ENCODE peak calls at places on chromosomes 4 and X, in six cellular contexts. M, X, C, G, O and P are unnamed samples.

GRCh38 chr4:13511101-13511500 is 27.0 kb upstream of the RAB28 start:
- DNase-seq in M (no peak), X (no peak), C (no peak), G (no peak), O (no peak), P (no peak)

GRCh38 chrX:66142351-66142750 is 21.7 kb upstream of the HEPH start:
- DNase-seq in M (no peak), X (no peak), C (no peak), G (no peak), O (no peak), P (no peak)

GRCh38 chr4:128782076-128782715 is 27.3 kb upstream of the JADE1 start:
- DNase-seq in M (peak), X (no peak), C (no peak), G (no peak), O (no peak), P (peak)

GRCh38 chr4:159006202-159006601 is 96.7 kb upstream of the RAPGEF2 start:
- DNase-seq in M (peak), X (no peak), C (no peak), G (no peak), O (peak), P (peak)

GRCh38 chr4:90769251-90769650 is 642.1 kb downstream of the CCSER1 start:
- DNase-seq in M (no peak), X (no peak), C (no peak), G (no peak), O (peak), P (no peak)

GRCh38 chr4:7381221-7381889 is 53.4 kb downstream of the PSAPL1 start:
- DNase-seq in M (no peak), X (no peak), C (no peak), G (peak), O (no peak), P (no peak)

GRCh38 chr4:145935253-145936141 is 3.1 kb downstream of the ZNF827 start:
- DNase-seq in M (no peak), X (peak), C (no peak), G (no peak), O (peak), P (no peak)

GRCh38 chrX:80285131-80285773 is 135.0 kb upstream of the TENT5D start:
- DNase-seq in M (no peak), X (peak), C (no peak), G (no peak), O (peak), P (peak)

GRCh38 chr4:47686294-47686872 is 151.5 kb downstream of the CORIN start:
- DNase-seq in M (peak), X (peak), C (no peak), G (no peak), O (peak), P (peak)

GRCh38 chr4:23737571-23737970 is 152.3 kb downstream of the PPARGC1A start:
- DNase-seq in M (no peak), X (no peak), C (no peak), G (no peak), O (no peak), P (no peak)

GRCh38 chrX:110414679-110415439 is 56.2 kb downstream of the RTL9 start:
- DNase-seq in M (no peak), X (peak), C (no peak), G (no peak), O (no peak), P (no peak)

GRCh38 chr4:14431155-14432134 is 570.8 kb upstream of the CPEB2 start:
- DNase-seq in M (no peak), X (no peak), C (no peak), G (no peak), O (no peak), P (no peak)

GRCh38 chr4:37780444-37781133 is 45.9 kb upstream of the PGM2 start:
- DNase-seq in M (no peak), X (peak), C (no peak), G (no peak), O (peak), P (no peak)

GRCh38 chr4:173506780-173507211 is 23.2 kb downstream of the HAND2 start:
- DNase-seq in M (no peak), X (no peak), C (no peak), G (no peak), O (no peak), P (no peak)

GRCh38 chr4:171378323-171378722 is 434.9 kb upstream of the GALNTL6 start:
- DNase-seq in M (no peak), X (peak), C (no peak), G (no peak), O (no peak), P (no peak)

GRCh38 chr4:139501117-139501516 is 47.2 kb downstream of the RAB33B start:
- DNase-seq in M (no peak), X (peak), C (no peak), G (no peak), O (no peak), P (no peak)

GRCh38 chr4:38177035-38177791 is 217.0 kb downstream of the PTTG2 start:
- DNase-seq in M (no peak), X (no peak), C (no peak), G (peak), O (no peak), P (no peak)

GRCh38 chr4:116598980-116599789 is 486.2 kb downstream of the TRAM1L1 start:
- DNase-seq in M (no peak), X (no peak), C (no peak), G (peak), O (no peak), P (no peak)

GRCh38 chrX:124488412-124489161 is 142.2 kb downstream of the SH2D1A start:
- DNase-seq in M (no peak), X (no peak), C (no peak), G (no peak), O (no peak), P (no peak)

GRCh38 chr4:10590896-10591295 is 93.7 kb downstream of the CLNK start:
- DNase-seq in M (no peak), X (no peak), C (no peak), G (no peak), O (no peak), P (no peak)

GRCh38 chr4:123443401-123444297 is 47.1 kb downstream of the SPRY1 start:
- DNase-seq in M (no peak), X (peak), C (no peak), G (no peak), O (no peak), P (no peak)

GRCh38 chrX:150236304-150236703 is 126.8 kb upstream of the MAMLD1 start:
- DNase-seq in M (no peak), X (peak), C (no peak), G (no peak), O (no peak), P (no peak)

GRCh38 chr4:54277691-54278090 is 48.6 kb downstream of the PDGFRA start:
- DNase-seq in M (no peak), X (peak), C (no peak), G (no peak), O (peak), P (no peak)

GRCh38 chrX:9252182-9252581 is 212.7 kb upstream of the TBL1X start:
- DNase-seq in M (no peak), X (no peak), C (no peak), G (no peak), O (no peak), P (no peak)

GRCh38 chrX:110743679-110744340 is 51.8 kb downstream of the CHRDL1 start:
- DNase-seq in M (no peak), X (no peak), C (no peak), G (no peak), O (no peak), P (no peak)

GRCh38 chr4:16721618-16722291 is 176.7 kb downstream of the LDB2 start:
- DNase-seq in M (no peak), X (peak), C (no peak), G (no peak), O (peak), P (peak)

GRCh38 chrX:78527263-78527662 is 131.9 kb downstream of the RTL3 start:
- DNase-seq in M (no peak), X (no peak), C (no peak), G (no peak), O (no peak), P (no peak)

GRCh38 chr4:100008048-100008447 is 58.0 kb upstream of the H2AZ1 start:
- DNase-seq in M (no peak), X (peak), C (peak), G (no peak), O (no peak), P (no peak)

GRCh38 chr4:137393043-137393442 is 139.3 kb downstream of the PCDH18 start:
- DNase-seq in M (no peak), X (peak), C (no peak), G (no peak), O (no peak), P (no peak)

GRCh38 chr4:90960840-90961239 is 833.6 kb downstream of the CCSER1 start:
- DNase-seq in M (no peak), X (no peak), C (no peak), G (no peak), O (no peak), P (no peak)

GRCh38 chr4:21769404-21770147 is 179.0 kb downstream of the KCNIP4 start:
- DNase-seq in M (no peak), X (peak), C (no peak), G (no peak), O (no peak), P (no peak)

GRCh38 chr4:25377572-25377882 is 464 bp downstream of the ANAPC4 start:
- DNase-seq in M (no peak), X (peak), C (no peak), G (no peak), O (no peak), P (no peak)

GRCh38 chrX:76398970-76399369 is 28.5 kb upstream of the MAGEE1 start:
- DNase-seq in M (no peak), X (no peak), C (no peak), G (no peak), O (no peak), P (no peak)

GRCh38 chrX:25009407-25009806 is 6.4 kb downstream of the ARX start:
- DNase-seq in M (no peak), X (no peak), C (no peak), G (no peak), O (no peak), P (no peak)

GRCh38 chr4:187357045-187357643 is 633.5 kb upstream of the FAT1 start:
- DNase-seq in M (no peak), X (no peak), C (no peak), G (no peak), O (no peak), P (no peak)

GRCh38 chr4:171929477-171929876 is 116.3 kb downstream of the GALNTL6 start:
- DNase-seq in M (no peak), X (no peak), C (no peak), G (peak), O (no peak), P (no peak)

GRCh38 chr4:12507868-12508481 is 976.2 kb downstream of the RAB28 start:
- DNase-seq in M (no peak), X (no peak), C (no peak), G (no peak), O (no peak), P (no peak)

GRCh38 chr4:177177446-177178160 is 132.1 kb upstream of the NEIL3 start:
- DNase-seq in M (no peak), X (peak), C (no peak), G (no peak), O (no peak), P (no peak)
- H3K4me3 ChIP-seq in M (no peak), X (peak), C (no peak), G (no peak), O (no peak), P (no peak)

GRCh38 chr4:175807596-175807995 is 4.5 kb downstream of the GPM6A start:
- DNase-seq in M (no peak), X (no peak), C (no peak), G (no peak), O (no peak), P (no peak)

GRCh38 chr4:175813841-175814240 is 1.8 kb upstream of the GPM6A start:
- DNase-seq in M (no peak), X (no peak), C (no peak), G (no peak), O (no peak), P (no peak)

GRCh38 chr4:175811171-175811570 is 893 bp downstream of the GPM6A start:
- DNase-seq in M (no peak), X (no peak), C (no peak), G (no peak), O (no peak), P (no peak)

GRCh38 chr4:175810360-175810759 is 1.7 kb downstream of the GPM6A start:
- DNase-seq in M (no peak), X (no peak), C (no peak), G (no peak), O (no peak), P (no peak)

DNA sequence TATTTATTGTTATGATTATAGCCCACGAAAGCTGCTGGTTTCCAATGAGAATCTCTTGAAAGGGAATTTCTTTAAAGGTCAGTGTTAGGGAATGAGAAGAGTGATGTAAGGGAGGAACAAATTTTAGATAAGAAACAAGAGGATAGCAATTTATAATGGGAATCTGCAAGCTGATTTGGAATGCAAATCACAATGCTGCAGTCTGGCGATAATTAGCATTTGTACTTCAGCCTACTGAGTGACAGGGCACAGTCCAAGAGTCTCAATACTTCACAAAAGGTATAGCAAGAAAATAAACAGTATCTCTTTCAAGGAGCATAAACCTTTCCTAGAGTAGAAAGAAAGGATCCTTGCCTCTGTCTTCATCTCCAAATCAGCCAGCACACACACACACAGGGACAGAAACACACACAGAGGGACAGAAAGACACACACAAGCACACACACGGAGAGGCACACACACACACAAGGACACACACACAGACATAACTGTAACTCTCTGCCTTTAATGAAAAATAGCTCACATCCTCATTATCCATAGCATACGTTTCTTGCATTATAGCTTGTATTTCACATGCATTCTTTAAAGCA is 1.2 kb upstream of the GPM6A start:
- DNase-seq in M (no peak), X (no peak), C (no peak), G (no peak), O (no peak), P (no peak)
- H3K4me3 ChIP-seq in M (no peak), X (no peak), C (no peak), G (no peak), O (no peak), P (no peak)

GRCh38 chr4:2260336-2261109 is 1.4 kb downstream of the MXD4 start:
- DNase-seq in M (no peak), X (peak), C (no peak), G (peak), O (no peak), P (peak)

GRCh38 chr4:2262944-2263250 is 988 bp upstream of the MXD4 start:
- DNase-seq in M (no peak), X (no peak), C (no peak), G (no peak), O (no peak), P (no peak)

GRCh38 chr4:2261110-2261852 is 628 bp downstream of the MXD4 start:
- DNase-seq in M (no peak), X (peak), C (no peak), G (peak), O (peak), P (peak)

GRCh38 chr4:2262145-2262943 is 435 bp upstream of the MXD4 start:
- DNase-seq in M (peak), X (peak), C (peak), G (peak), O (peak), P (peak)

GRCh38 chr4:2261853-2262144 is at the start of gene MXD4:
- DNase-seq in M (no peak), X (no peak), C (no peak), G (no peak), O (no peak), P (no peak)
- H3K4me3 ChIP-seq in M (peak), X (peak), C (peak), G (peak), O (peak), P (peak)

DNA sequence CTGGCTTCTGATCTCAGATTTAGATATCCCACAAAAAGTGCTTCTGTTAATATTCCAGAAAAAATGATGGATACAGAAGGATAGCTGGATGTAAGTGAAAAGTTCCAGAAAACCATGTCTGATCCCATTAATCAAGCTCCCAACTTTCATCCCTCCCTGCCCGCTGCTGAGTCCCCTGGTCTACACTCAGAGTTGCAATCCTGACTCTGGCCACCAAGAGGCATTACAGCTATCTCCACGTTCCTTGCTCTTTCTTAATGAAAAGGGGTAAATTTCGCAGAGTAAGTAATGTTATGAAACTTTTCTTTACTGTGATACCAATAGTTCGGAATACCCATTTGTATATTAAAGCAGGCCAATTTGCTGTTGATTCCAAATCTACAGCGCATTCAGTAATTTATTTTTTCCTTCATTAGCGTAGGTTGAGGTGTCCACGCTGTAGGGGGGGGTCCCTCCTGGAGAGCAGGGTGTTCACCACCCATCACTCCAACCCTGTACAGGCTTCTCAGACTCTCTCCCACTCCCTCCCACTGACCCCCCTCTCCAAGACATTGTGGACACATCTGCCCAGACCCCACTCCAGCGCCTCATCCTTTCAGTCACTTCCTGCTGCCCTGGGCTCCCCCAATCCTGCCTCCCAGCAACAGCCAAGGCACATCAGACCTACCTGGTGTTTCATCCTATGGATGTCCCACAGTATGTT is 55.1 kb downstream of the RAB40A start:
- DNase-seq in M (peak), X (peak), C (no peak), G (no peak), O (peak), P (peak)
- H3K4me3 ChIP-seq in M (no peak), X (peak), C (no peak), G (peak), O (no peak), P (no peak)

GRCh38 chr4:103091601-103092223 is 7.9 kb downstream of the BDH2 start:
- DNase-seq in M (peak), X (peak), C (no peak), G (no peak), O (peak), P (peak)
- H3K4me3 ChIP-seq in M (no peak), X (no peak), C (no peak), G (no peak), O (no peak), P (no peak)

DNA sequence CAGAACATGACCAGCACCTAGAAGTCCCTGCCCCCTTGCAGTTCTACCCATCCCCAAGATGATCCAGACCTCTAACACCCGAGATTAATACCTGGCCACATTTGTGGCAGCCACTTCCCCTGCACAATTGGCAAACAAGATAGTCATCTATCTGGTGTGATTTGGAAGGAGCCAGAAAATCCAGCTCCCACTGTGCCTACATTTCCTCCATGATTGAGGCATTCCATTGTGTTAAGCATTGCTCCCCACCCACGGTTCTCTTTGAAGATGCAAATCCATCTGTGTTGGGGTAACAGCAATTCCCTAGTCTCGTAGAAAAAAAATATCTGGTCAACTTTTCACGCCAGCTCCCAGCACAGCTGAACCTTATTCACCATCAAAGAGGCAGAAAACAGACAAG is 405.0 kb downstream of the BCOR start:
- DNase-seq in M (no peak), X (no peak), C (no peak), G (no peak), O (no peak), P (no peak)
- H3K4me3 ChIP-seq in M (no peak), X (no peak), C (no peak), G (no peak), O (no peak), P (no peak)

GRCh38 chrX:85244411-85245210 is 820 bp downstream of the ZNF711 start:
- DNase-seq in M (no peak), X (peak), C (no peak), G (peak), O (peak), P (peak)

GRCh38 chrX:85243761-85244410 is at the start of the genes SATL1 and ZNF711:
- DNase-seq in M (peak), X (peak), C (no peak), G (peak), O (peak), P (peak)

DNA sequence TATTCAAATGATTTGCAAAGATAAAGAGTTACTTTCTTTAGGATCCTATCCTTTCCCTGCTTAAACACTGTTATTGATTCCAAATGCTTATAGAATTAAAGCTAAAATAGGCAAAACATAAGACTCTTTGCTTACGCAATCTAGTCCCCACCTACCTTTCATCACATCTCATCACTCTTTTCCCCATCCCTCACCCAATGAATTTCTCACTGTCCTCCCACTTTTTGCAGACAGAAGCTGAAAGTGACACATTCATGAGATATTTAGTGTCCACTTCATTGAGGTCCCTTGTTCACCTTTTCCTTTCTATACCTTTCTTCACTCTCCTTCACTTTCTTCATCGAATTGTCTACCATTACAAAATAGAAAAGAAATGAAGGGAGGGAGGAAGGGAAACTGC is 424 bp downstream of the SATL1 start:
- DNase-seq in M (no peak), X (peak), C (no peak), G (no peak), O (no peak), P (no peak)
- H3K4me3 ChIP-seq in M (no peak), X (peak), C (peak), G (peak), O (peak), P (peak)

GRCh38 chr4:153115322-153116100 is 88.7 kb upstream of the TRIM2 start:
- DNase-seq in M (peak), X (peak), C (peak), G (no peak), O (peak), P (peak)
- H3K4me3 ChIP-seq in M (peak), X (peak), C (peak), G (peak), O (no peak), P (no peak)

GRCh38 chr4:166895771-166896170 is 338.5 kb downstream of the SPOCK3 start:
- DNase-seq in M (no peak), X (peak), C (no peak), G (no peak), O (no peak), P (no peak)
- H3K4me3 ChIP-seq in M (no peak), X (no peak), C (no peak), G (no peak), O (no peak), P (no peak)